ENCODE peak calls at places on chromosomes 12 and 14, in five cellular contexts. M is fibroblast of the conjunctiva, K is GM12891, Y is ELR, D is Ammon's horn. H is an unnamed sample.

GRCh38 chr12:115947696-115948062 is 329.8 kb downstream of the MED13L start:
- DNase-seq in M (no peak), K (no peak), Y (no peak), D (no peak), H (no peak)

GRCh38 chr12:88325076-88325827 is 183.1 kb downstream of the TMTC3 start:
- DNase-seq in M (peak), K (no peak), Y (peak), D (no peak), H (no peak)

GRCh38 chr12:108832730-108833354 is 24.5 kb downstream of the SSH1 start:
- DNase-seq in M (peak), K (no peak), Y (peak), D (no peak), H (peak)

GRCh38 chr12:22282283-22282682 is 52.2 kb downstream of the ST8SIA1 start:
- DNase-seq in M (peak), K (no peak), Y (peak), D (no peak), H (no peak)

GRCh38 chr12:48197549-48197966 is 5.5 kb downstream of the OR10AD1 start:
- DNase-seq in M (no peak), K (no peak), Y (peak), D (peak), H (peak)

GRCh38 chr12:71648537-71648936 is 15.1 kb downstream of the ZFC3H1 start:
- DNase-seq in M (no peak), K (no peak), Y (no peak), D (no peak), H (no peak)

GRCh38 chr12:108856428-108857157 is 790 bp downstream of the SSH1 start:
- DNase-seq in M (no peak), K (no peak), Y (peak), D (peak), H (peak)

GRCh38 chr12:130433411-130433810 is 95.7 kb downstream of the PIWIL1 start:
- DNase-seq in M (no peak), K (no peak), Y (no peak), D (no peak), H (no peak)

GRCh38 chr14:36293824-36294223 is 26.6 kb downstream of the MBIP start:
- DNase-seq in M (peak), K (no peak), Y (peak), D (peak), H (no peak)

GRCh38 chr12:109433618-109434017 is 43.5 kb downstream of the KCTD10 start:
- DNase-seq in M (no peak), K (no peak), Y (peak), D (no peak), H (peak)

GRCh38 chr14:22865424-22866215 is 5.9 kb upstream of the LRP10 start:
- DNase-seq in M (no peak), K (no peak), Y (no peak), D (no peak), H (no peak)

GRCh38 chr14:67137744-67138371 is 51.4 kb upstream of the GARIN2 start:
- DNase-seq in M (peak), K (no peak), Y (peak), D (no peak), H (no peak)

GRCh38 chr12:30796891-30797371 is 42.2 kb upstream of the CAPRIN2 start:
- DNase-seq in M (no peak), K (no peak), Y (peak), D (no peak), H (no peak)

GRCh38 chr12:6229823-6230222 is 29.6 kb downstream of the CD9 start:
- DNase-seq in M (peak), K (no peak), Y (peak), D (peak), H (no peak)

GRCh38 chr12:56998981-56999380 is 7.4 kb downstream of the ZBTB39 start:
- DNase-seq in M (no peak), K (peak), Y (no peak), D (no peak), H (no peak)

GRCh38 chr14:50062438-50063039 is 53.8 kb downstream of the VCPKMT start:
- DNase-seq in M (no peak), K (no peak), Y (peak), D (no peak), H (no peak)

GRCh38 chr14:27553820-27554219 is 956.0 kb upstream of the NOVA1 start:
- DNase-seq in M (no peak), K (no peak), Y (peak), D (peak), H (no peak)

GRCh38 chr12:26874501-26875296 is 41.7 kb upstream of the ITPR2 start:
- DNase-seq in M (no peak), K (no peak), Y (no peak), D (no peak), H (no peak)

GRCh38 chr12:132858727-132859266 is 28.6 kb downstream of the CHFR start:
- DNase-seq in M (no peak), K (no peak), Y (no peak), D (no peak), H (peak)

GRCh38 chr14:30966415-30967363 is 58.8 kb upstream of the AP4S1 start:
- DNase-seq in M (no peak), K (no peak), Y (peak), D (no peak), H (no peak)

GRCh38 chr14:21768116-21768874 is 94.7 kb upstream of the OR4E1 start:
- DNase-seq in M (no peak), K (no peak), Y (peak), D (peak), H (peak)

GRCh38 chr12:93177208-93178153 is 200.2 kb upstream of the NUDT4 start:
- DNase-seq in M (no peak), K (no peak), Y (no peak), D (no peak), H (no peak)

GRCh38 chr12:24244801-24245200 is 295.3 kb upstream of the SOX5 start:
- DNase-seq in M (no peak), K (no peak), Y (no peak), D (no peak), H (no peak)

GRCh38 chr14:101050901-101051490 is 147.5 kb upstream of the RTL1 start:
- DNase-seq in M (no peak), K (no peak), Y (no peak), D (no peak), H (no peak)

GRCh38 chr12:2256453-2256852 is 203.7 kb downstream of the CACNA1C start:
- DNase-seq in M (peak), K (no peak), Y (peak), D (no peak), H (no peak)

GRCh38 chr12:115451785-115452736 is 768.1 kb upstream of the TBX3 start:
- DNase-seq in M (no peak), K (peak), Y (peak), D (peak), H (peak)

GRCh38 chr12:72081787-72082186 is 143.1 kb downstream of the TPH2 start:
- DNase-seq in M (no peak), K (no peak), Y (no peak), D (peak), H (peak)

GRCh38 chr12:98939350-98939749 is 294.3 kb downstream of the APAF1 start:
- DNase-seq in M (peak), K (no peak), Y (peak), D (peak), H (peak)

GRCh38 chr12:43805149-43805856 is 814 bp downstream of the TWF1 start:
- DNase-seq in M (no peak), K (no peak), Y (peak), D (no peak), H (peak)

GRCh38 chr12:66964629-66965028 is 285.8 kb upstream of the GRIP1 start:
- DNase-seq in M (no peak), K (no peak), Y (no peak), D (no peak), H (peak)

GRCh38 chr14:94345344-94346072 is 22.4 kb upstream of the SERPINA6 start:
- DNase-seq in M (peak), K (no peak), Y (peak), D (no peak), H (no peak)

GRCh38 chr12:47054659-47055058 is 24.8 kb upstream of the PCED1B start:
- DNase-seq in M (no peak), K (no peak), Y (no peak), D (no peak), H (no peak)

GRCh38 chr14:32597771-32598170 is 268.7 kb downstream of the AKAP6 start:
- DNase-seq in M (no peak), K (no peak), Y (peak), D (no peak), H (no peak)

GRCh38 chr12:30794591-30795409 is 40.0 kb upstream of the CAPRIN2 start:
- DNase-seq in M (no peak), K (no peak), Y (peak), D (no peak), H (no peak)